ENCODE peak calls at places on chromosomes 2 and 18, in four cellular contexts. D, C, X and S are unnamed samples.
A peak's percentile ranks its signal among the peaks of the same experiment; 100 is the strongest.

GRCh38 chr2:113840463-113840975 is 49.4 kb upstream of the ACTR3 start:
- DNase-seq in D (no peak), C (no peak), X (no peak), S (no peak)

GRCh38 chr2:20064841-20065240 is 13.4 kb upstream of the LAPTM4A start:
- DNase-seq in X (no peak), C (no peak), D (no peak), S (no peak)

GRCh38 chr2:240955306-240956101 is 42.9 kb upstream of the SNED1 start:
- DNase-seq in X (no peak), C (no peak), D (no peak), S (no peak)

GRCh38 chr18:46705521-46705920 is 48.5 kb upstream of the LOXHD1 start:
- DNase-seq in C (no peak), D (no peak), X (no peak), S (peak; percentile 62)

GRCh38 chr2:3762771-3763447 is 59.5 kb downstream of the DCDC2C start:
- DNase-seq in X (no peak), C (no peak), D (no peak), S (no peak)

GRCh38 chr2:28869494-28870145 is 489 bp downstream of the TRMT61B start:
- DNase-seq in C (no peak), X (peak; percentile 11), D (no peak), S (no peak)

GRCh38 chr2:234974501-234975385 is 22.9 kb downstream of the SH3BP4 start:
- DNase-seq in D (no peak), X (no peak), C (no peak), S (no peak)

GRCh38 chr18:50401888-50402287 is 27.0 kb downstream of the SKA1 start:
- DNase-seq in D (peak; percentile 77), C (no peak), X (peak; percentile 76), S (peak; percentile 77)

GRCh38 chr2:217092710-217093379 is 233.0 kb upstream of the TNP1 start:
- DNase-seq in C (no peak), X (peak; percentile 88), D (no peak), S (no peak)

GRCh38 chr18:22872894-22873537 is 60.1 kb upstream of the RBBP8 start:
- DNase-seq in D (peak; percentile 33), C (peak; percentile 1), X (no peak), S (no peak)

GRCh38 chr2:101823347-101823791 is 125.9 kb downstream of the MAP4K4 start:
- DNase-seq in X (peak; percentile 48), C (peak; percentile 67), D (peak; percentile 71), S (peak; percentile 71)

GRCh38 chr2:205284323-205284722 is 398.0 kb upstream of the NRP2 start:
- DNase-seq in X (no peak), D (no peak), C (no peak), S (no peak)
- TF ChIP-seq HMGXB4 in X (no peak), D (no peak), C (no peak), S (no peak)

GRCh38 chr2:239609162-239609561 is 208.3 kb upstream of the HDAC4 start:
- DNase-seq in C (no peak), X (no peak), D (no peak), S (no peak)
- TF ChIP-seq HMGXB4 in C (no peak), X (no peak), D (no peak), S (no peak)

DNA sequence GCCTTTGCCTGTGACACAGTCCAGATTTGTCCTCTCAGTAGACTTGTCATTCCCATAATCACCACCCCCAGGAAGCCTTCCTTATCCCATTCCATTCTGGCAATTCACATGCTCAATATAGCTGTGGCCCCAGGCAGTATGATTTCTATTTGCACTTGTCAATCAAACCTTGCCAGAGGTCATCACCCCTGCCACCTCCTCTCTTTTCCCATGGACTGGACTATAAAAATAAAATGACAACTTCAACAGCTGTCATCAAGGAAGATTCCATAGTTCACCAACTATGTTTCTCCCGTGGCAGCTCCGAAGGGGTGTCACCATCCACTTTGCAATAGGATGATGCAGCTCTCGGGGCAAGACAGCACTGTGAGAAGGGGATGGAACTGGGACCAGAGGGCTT is 255.7 kb downstream of the CELF4 start:
- DNase-seq in D (peak; percentile 10), X (no peak), C (peak; percentile 24), S (no peak)
- TF ChIP-seq HMGXB4 in D (no peak), X (no peak), C (no peak), S (no peak)

GRCh38 chr2:54999182-54999581 is 51.1 kb downstream of the RTN4 start:
- DNase-seq in X (no peak), C (no peak), D (no peak), S (no peak)
- TF ChIP-seq HMGXB4 in X (no peak), C (no peak), D (no peak), S (no peak)

GRCh38 chr2:21262426-21262940 is 138.7 kb downstream of the TDRD15 start:
- DNase-seq in D (no peak), X (no peak), C (no peak), S (no peak)
- TF ChIP-seq HMGXB4 in D (no peak), X (no peak), C (no peak), S (no peak)

DNA sequence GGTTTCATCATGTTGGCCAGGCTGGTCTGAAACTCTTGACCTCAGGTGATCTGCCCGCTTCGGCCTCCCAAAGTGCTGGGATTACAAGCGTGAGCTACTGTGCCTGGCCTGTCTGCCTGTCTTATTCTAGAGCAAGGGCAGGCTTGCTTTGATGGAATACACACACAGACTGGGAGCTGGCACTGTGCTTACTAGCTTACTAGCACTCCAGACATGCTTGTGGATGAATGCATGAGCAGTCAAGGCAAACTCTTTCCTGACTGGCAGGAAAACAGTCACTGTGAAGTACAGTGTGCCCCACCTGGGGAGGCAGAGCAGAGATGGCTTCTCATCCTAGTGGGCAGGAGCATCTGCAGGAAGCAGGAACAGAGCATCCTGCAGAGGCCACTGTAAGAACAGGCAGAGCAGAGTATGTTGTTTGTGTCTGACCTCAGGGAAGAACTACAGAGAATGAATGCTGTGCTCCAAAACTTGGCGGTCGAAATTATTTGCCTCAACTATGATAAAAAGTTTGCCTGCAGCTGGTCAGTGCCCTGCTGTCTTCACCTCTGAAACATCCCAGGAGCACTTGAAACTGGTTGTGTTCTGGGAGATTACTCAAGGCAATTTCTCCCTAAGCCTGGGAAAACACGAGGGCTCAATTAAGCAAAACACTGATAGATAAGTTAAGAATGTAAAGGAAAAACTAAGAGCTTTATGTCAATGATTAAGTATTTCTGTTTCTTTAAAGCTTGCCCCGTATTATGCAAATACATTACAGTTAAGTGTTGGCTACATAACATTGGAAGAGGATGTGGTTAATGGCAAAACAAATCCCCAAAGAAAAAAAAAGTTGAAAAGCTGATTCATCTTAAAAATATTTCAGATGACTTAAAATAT is 102.4 kb downstream of the VAPA start:
- DNase-seq in C (no peak), D (no peak), X (no peak), S (no peak)
- TF ChIP-seq HMGXB4 in C (no peak), D (no peak), X (no peak), S (no peak)

GRCh38 chr2:26657265-26657664 is 16.1 kb upstream of the CIB4 start:
- DNase-seq in C (no peak), X (no peak), D (no peak), S (no peak)

GRCh38 chr2:26658691-26659346 is 17.7 kb upstream of the CIB4 start:
- DNase-seq in D (no peak), X (peak; percentile 20), C (no peak), S (no peak)

GRCh38 chr2:26653207-26654060 is 12.3 kb upstream of the CIB4 start:
- DNase-seq in X (no peak), D (no peak), C (no peak), S (no peak)

GRCh38 chr2:26654061-26654340 is 12.8 kb upstream of the CIB4 start:
- DNase-seq in D (no peak), X (no peak), C (no peak), S (no peak)

DNA sequence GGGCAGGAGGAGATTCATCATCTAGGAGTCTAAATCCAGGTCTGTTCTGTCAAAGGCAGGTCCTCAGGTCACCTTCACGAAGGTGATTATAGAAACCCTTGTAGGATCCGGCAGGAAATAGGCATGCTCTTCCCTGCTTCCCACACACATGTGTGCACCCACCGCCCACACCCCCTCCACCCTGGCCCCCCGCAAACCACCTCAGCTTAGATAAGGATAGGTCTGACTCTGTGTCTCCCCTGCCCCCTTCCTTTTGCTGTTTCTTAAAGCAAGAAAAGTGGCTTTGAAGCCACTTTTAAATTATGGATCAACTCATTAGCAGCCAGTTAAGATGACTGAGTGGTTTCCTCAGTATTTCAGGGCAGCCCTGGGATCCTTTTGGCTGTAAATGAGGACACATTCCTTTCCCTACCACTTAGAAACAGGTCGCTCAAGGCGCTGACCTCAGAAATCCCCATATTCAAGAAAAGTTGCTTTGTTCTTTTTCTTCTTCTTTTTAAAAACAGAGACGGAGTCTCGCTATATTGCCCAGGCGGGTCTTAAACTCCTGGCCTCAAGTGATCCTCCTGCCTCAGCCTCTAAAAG is 14.5 kb upstream of the CIB4 start:
- DNase-seq in D (no peak), X (no peak), C (no peak), S (no peak)
- TF ChIP-seq HMGXB4 in D (no peak), X (no peak), C (no peak), S (no peak)

DNA sequence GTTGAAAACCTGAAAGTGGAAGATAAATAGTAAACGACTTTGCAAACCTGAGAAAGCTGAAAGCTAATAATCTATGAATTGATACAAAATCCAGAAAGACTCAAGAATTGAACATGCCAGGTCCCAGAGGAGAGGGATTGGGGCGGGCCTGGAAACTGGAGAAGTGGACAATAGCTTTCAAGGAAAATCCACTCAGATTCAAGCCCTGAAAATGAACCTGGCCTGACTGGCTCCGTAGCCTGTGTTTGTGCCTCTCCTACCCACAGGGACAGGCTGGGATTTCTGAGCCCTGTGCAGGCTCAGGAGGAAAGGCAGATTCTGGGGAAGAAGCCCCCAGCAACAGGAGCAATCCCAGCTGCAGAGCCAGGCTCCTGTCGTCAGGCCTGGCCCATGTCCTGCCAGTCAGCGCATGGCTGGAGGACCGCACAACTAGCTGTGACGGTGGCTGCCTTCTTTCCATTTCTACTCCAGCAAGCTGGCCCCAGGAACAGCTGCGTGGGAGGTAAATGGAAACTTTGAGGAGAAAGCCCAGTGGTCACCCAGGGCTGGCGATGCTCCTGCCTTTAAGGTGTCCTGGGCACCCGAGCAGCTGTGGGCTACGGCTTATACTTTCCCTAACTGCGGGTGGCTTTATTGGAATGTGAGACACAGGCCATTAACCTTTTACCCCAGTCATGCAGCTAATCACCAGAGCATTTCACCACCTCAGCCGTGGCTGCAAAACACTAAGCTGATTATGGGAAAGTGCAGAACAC is 275.0 kb upstream of the HS6ST1 start:
- DNase-seq in D (no peak), X (no peak), C (no peak), S (no peak)
- TF ChIP-seq HMGXB4 in D (no peak), X (no peak), C (no peak), S (no peak)

DNA sequence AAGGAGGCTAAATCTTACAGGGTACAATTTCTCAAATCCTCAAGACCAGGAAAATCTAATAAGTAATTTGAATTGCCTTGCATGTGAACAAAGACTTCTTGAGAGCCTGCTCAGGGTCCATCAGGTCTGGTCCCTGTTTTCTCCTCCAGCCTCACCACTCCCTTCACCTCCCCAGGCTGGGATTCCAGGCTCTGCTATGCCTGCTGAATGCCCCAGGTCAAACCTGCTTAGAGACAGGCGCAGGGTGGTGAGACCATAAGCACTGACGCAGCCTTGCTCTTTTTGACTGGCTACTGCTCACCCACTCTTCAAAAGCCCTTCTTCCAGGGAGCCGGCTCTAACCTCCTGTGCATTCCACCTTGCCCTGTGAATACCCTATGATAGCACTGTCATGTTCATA is 356.4 kb upstream of the ACVR2A start:
- DNase-seq in D (no peak), C (no peak), X (no peak), S (no peak)
- TF ChIP-seq HMGXB4 in D (no peak), C (no peak), X (no peak), S (no peak)

DNA sequence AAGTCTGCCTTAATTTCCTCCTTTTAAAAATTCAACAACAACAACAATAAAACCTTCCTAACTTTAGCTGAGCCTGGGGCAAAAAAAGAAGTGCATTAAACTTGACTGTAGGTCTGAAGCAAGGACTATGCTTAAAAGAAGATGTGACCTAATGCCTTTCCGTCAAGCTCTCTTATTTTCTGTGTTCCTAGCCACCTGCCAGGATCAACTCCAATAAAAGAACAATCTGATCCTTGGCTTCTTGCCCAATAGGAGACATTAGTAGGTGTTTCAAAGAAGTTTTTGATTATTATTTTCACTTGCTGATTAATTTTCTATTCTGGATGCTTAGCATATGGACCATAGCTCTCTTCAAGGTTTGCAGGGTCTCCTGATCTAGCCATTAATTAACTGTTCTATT is 237.5 kb downstream of the STK39 start:
- DNase-seq in D (no peak), C (no peak), X (no peak), S (no peak)
- TF ChIP-seq HMGXB4 in D (no peak), C (no peak), X (no peak), S (no peak)